ENCODE peak calls at places on chromosomes 2 and 18, in ten cellular contexts. One of them, this sample, is unnamed. For H3K9me3 and H3K4me1, the result is how much of the 10 kb centered on the place peaks cover.

GRCh38 chr2:23492941-23493340 is 108.0 kb downstream of the KLHL29 start:
- DNase-seq in stomach: no peak
- DNase-seq in esophagus squamous epithelium: no peak
- DNase-seq in breast epithelium: no peak
- DNase-seq in prostate gland: peak
- DNase-seq in testis: no peak
- DNase-seq in suprapubic skin: no peak
- DNase-seq in endothelial cell of umbilical vein: no peak
- DNase-seq in sigmoid colon: no peak
- DNase-seq in ovary: no peak
- DNase-seq in this sample: no peak

GRCh38 chr2:151973901-151974199 is 125.0 kb downstream of the CACNB4 start:
- DNase-seq in stomach: no peak
- DNase-seq in esophagus squamous epithelium: no peak
- DNase-seq in breast epithelium: no peak
- DNase-seq in prostate gland: no peak
- DNase-seq in testis: peak
- DNase-seq in suprapubic skin: no peak
- DNase-seq in endothelial cell of umbilical vein: peak
- DNase-seq in sigmoid colon: no peak
- DNase-seq in ovary: no peak
- DNase-seq in this sample: peak

GRCh38 chr2:124921221-124921620 is 896.1 kb downstream of the CNTNAP5 start:
- DNase-seq in stomach: no peak
- DNase-seq in esophagus squamous epithelium: no peak
- DNase-seq in breast epithelium: no peak
- DNase-seq in prostate gland: no peak
- DNase-seq in testis: no peak
- DNase-seq in suprapubic skin: no peak
- DNase-seq in endothelial cell of umbilical vein: no peak
- DNase-seq in sigmoid colon: no peak
- DNase-seq in ovary: no peak
- DNase-seq in this sample: no peak

GRCh38 chr18:12088096-12088495 is 5.5 kb upstream of the ANKRD62 start:
- DNase-seq in stomach: no peak
- DNase-seq in esophagus squamous epithelium: no peak
- DNase-seq in breast epithelium: no peak
- DNase-seq in prostate gland: no peak
- DNase-seq in testis: no peak
- DNase-seq in suprapubic skin: no peak
- DNase-seq in endothelial cell of umbilical vein: no peak
- DNase-seq in sigmoid colon: no peak
- DNase-seq in ovary: no peak
- DNase-seq in this sample: no peak

GRCh38 chr2:46481541-46482193 is 2.3 kb downstream of the TMEM247 start:
- DNase-seq in stomach: no peak
- DNase-seq in esophagus squamous epithelium: no peak
- DNase-seq in breast epithelium: no peak
- DNase-seq in prostate gland: no peak
- DNase-seq in testis: no peak
- DNase-seq in suprapubic skin: no peak
- DNase-seq in endothelial cell of umbilical vein: peak
- DNase-seq in sigmoid colon: no peak
- DNase-seq in ovary: no peak
- DNase-seq in this sample: no peak

GRCh38 chr2:6828299-6828584 is 37.5 kb downstream of the CMPK2 start:
- DNase-seq in stomach: no peak
- DNase-seq in esophagus squamous epithelium: no peak
- DNase-seq in breast epithelium: no peak
- DNase-seq in prostate gland: no peak
- DNase-seq in testis: no peak
- DNase-seq in suprapubic skin: no peak
- DNase-seq in endothelial cell of umbilical vein: peak
- DNase-seq in sigmoid colon: no peak
- DNase-seq in ovary: no peak
- DNase-seq in this sample: no peak

GRCh38 chr2:235591921-235592320 is 98.1 kb downstream of the AGAP1 start:
- DNase-seq in stomach: no peak
- DNase-seq in esophagus squamous epithelium: no peak
- DNase-seq in breast epithelium: no peak
- DNase-seq in prostate gland: no peak
- DNase-seq in testis: no peak
- DNase-seq in suprapubic skin: no peak
- DNase-seq in endothelial cell of umbilical vein: no peak
- DNase-seq in sigmoid colon: no peak
- DNase-seq in ovary: no peak
- DNase-seq in this sample: no peak

GRCh38 chr2:199470672-199471442 is 13.1 kb upstream of the SATB2 start:
- DNase-seq in stomach: no peak
- DNase-seq in esophagus squamous epithelium: no peak
- DNase-seq in breast epithelium: no peak
- DNase-seq in prostate gland: no peak
- DNase-seq in testis: no peak
- DNase-seq in suprapubic skin: no peak
- DNase-seq in endothelial cell of umbilical vein: no peak
- DNase-seq in sigmoid colon: no peak
- DNase-seq in ovary: no peak
- DNase-seq in this sample: no peak

GRCh38 chr2:231483398-231484329 is 19.4 kb upstream of the NCL start:
- DNase-seq in stomach: no peak
- DNase-seq in esophagus squamous epithelium: no peak
- DNase-seq in breast epithelium: peak
- DNase-seq in prostate gland: no peak
- DNase-seq in testis: peak
- DNase-seq in suprapubic skin: no peak
- DNase-seq in endothelial cell of umbilical vein: peak
- DNase-seq in sigmoid colon: peak
- DNase-seq in ovary: peak
- DNase-seq in this sample: no peak
- TF ChIP-seq POLR2A in stomach: no peak
- TF ChIP-seq POLR2A in esophagus squamous epithelium: no peak
- TF ChIP-seq POLR2A in breast epithelium: no peak
- TF ChIP-seq POLR2A in prostate gland: no peak
- TF ChIP-seq POLR2A in testis: no peak
- TF ChIP-seq POLR2A in suprapubic skin: no peak
- TF ChIP-seq POLR2A in endothelial cell of umbilical vein: no peak
- TF ChIP-seq POLR2A in sigmoid colon: no peak
- TF ChIP-seq POLR2A in ovary: no peak
- TF ChIP-seq POLR2A in this sample: no peak

GRCh38 chr2:242043538-242044205 is 174.1 kb downstream of the RTP5 start:
- DNase-seq in stomach: no peak
- DNase-seq in esophagus squamous epithelium: no peak
- DNase-seq in breast epithelium: no peak
- DNase-seq in prostate gland: no peak
- DNase-seq in testis: no peak
- DNase-seq in suprapubic skin: no peak
- DNase-seq in endothelial cell of umbilical vein: no peak
- DNase-seq in sigmoid colon: no peak
- DNase-seq in ovary: no peak
- DNase-seq in this sample: no peak

GRCh38 chr2:242040303-242040655 is 170.8 kb downstream of the RTP5 start:
- DNase-seq in stomach: no peak
- DNase-seq in esophagus squamous epithelium: no peak
- DNase-seq in breast epithelium: peak
- DNase-seq in prostate gland: no peak
- DNase-seq in testis: no peak
- DNase-seq in suprapubic skin: no peak
- DNase-seq in endothelial cell of umbilical vein: no peak
- DNase-seq in sigmoid colon: no peak
- DNase-seq in ovary: no peak
- DNase-seq in this sample: no peak

GRCh38 chr2:242044206-242044590 is 174.7 kb downstream of the RTP5 start:
- DNase-seq in stomach: no peak
- DNase-seq in esophagus squamous epithelium: no peak
- DNase-seq in breast epithelium: no peak
- DNase-seq in prostate gland: no peak
- DNase-seq in testis: no peak
- DNase-seq in suprapubic skin: no peak
- DNase-seq in endothelial cell of umbilical vein: no peak
- DNase-seq in sigmoid colon: peak
- DNase-seq in ovary: no peak
- DNase-seq in this sample: no peak

GRCh38 chr2:242040681-242041080 is 171.2 kb downstream of the RTP5 start:
- DNase-seq in stomach: no peak
- DNase-seq in esophagus squamous epithelium: no peak
- DNase-seq in breast epithelium: no peak
- DNase-seq in prostate gland: no peak
- DNase-seq in testis: no peak
- DNase-seq in suprapubic skin: no peak
- DNase-seq in endothelial cell of umbilical vein: no peak
- DNase-seq in sigmoid colon: peak
- DNase-seq in ovary: no peak
- DNase-seq in this sample: no peak

GRCh38 chr2:242041816-242042215 is 172.3 kb downstream of the RTP5 start:
- DNase-seq in stomach: no peak
- DNase-seq in esophagus squamous epithelium: no peak
- DNase-seq in breast epithelium: no peak
- DNase-seq in prostate gland: no peak
- DNase-seq in testis: no peak
- DNase-seq in suprapubic skin: no peak
- DNase-seq in endothelial cell of umbilical vein: no peak
- DNase-seq in sigmoid colon: peak
- DNase-seq in ovary: no peak
- DNase-seq in this sample: no peak
- H3K9me3 ChIP-seq in stomach: under half
- H3K9me3 ChIP-seq in esophagus squamous epithelium: under half
- H3K9me3 ChIP-seq in breast epithelium: under half
- H3K9me3 ChIP-seq in prostate gland: under half
- H3K9me3 ChIP-seq in testis: under half
- H3K9me3 ChIP-seq in suprapubic skin: under half
- H3K9me3 ChIP-seq in endothelial cell of umbilical vein: under half
- H3K9me3 ChIP-seq in sigmoid colon: under half
- H3K9me3 ChIP-seq in ovary: under half
- H3K9me3 ChIP-seq in this sample: under half

GRCh38 chr18:13480856-13481255 is 245.5 kb downstream of the FAM210A start:
- DNase-seq in stomach: no peak
- DNase-seq in esophagus squamous epithelium: no peak
- DNase-seq in breast epithelium: no peak
- DNase-seq in prostate gland: no peak
- DNase-seq in testis: no peak
- DNase-seq in suprapubic skin: no peak
- DNase-seq in endothelial cell of umbilical vein: no peak
- DNase-seq in sigmoid colon: no peak
- DNase-seq in ovary: no peak
- DNase-seq in this sample: no peak

GRCh38 chr18:13481331-13481730 is 245.0 kb downstream of the FAM210A start:
- DNase-seq in stomach: no peak
- DNase-seq in esophagus squamous epithelium: no peak
- DNase-seq in breast epithelium: no peak
- DNase-seq in prostate gland: no peak
- DNase-seq in testis: no peak
- DNase-seq in suprapubic skin: no peak
- DNase-seq in endothelial cell of umbilical vein: no peak
- DNase-seq in sigmoid colon: no peak
- DNase-seq in ovary: no peak
- DNase-seq in this sample: no peak

GRCh38 chr18:13483316-13484270 is 242.8 kb downstream of the FAM210A start:
- DNase-seq in stomach: no peak
- DNase-seq in esophagus squamous epithelium: no peak
- DNase-seq in breast epithelium: no peak
- DNase-seq in prostate gland: no peak
- DNase-seq in testis: no peak
- DNase-seq in suprapubic skin: no peak
- DNase-seq in endothelial cell of umbilical vein: no peak
- DNase-seq in sigmoid colon: no peak
- DNase-seq in ovary: no peak
- DNase-seq in this sample: no peak

GRCh38 chr18:13482641-13482945 is 243.8 kb downstream of the FAM210A start:
- DNase-seq in stomach: no peak
- DNase-seq in esophagus squamous epithelium: no peak
- DNase-seq in breast epithelium: no peak
- DNase-seq in prostate gland: no peak
- DNase-seq in testis: no peak
- DNase-seq in suprapubic skin: no peak
- DNase-seq in endothelial cell of umbilical vein: no peak
- DNase-seq in sigmoid colon: no peak
- DNase-seq in ovary: no peak
- DNase-seq in this sample: no peak

GRCh38 chr18:13481820-13482640 is 244.3 kb downstream of the FAM210A start:
- DNase-seq in stomach: no peak
- DNase-seq in esophagus squamous epithelium: no peak
- DNase-seq in breast epithelium: no peak
- DNase-seq in prostate gland: no peak
- DNase-seq in testis: no peak
- DNase-seq in suprapubic skin: no peak
- DNase-seq in endothelial cell of umbilical vein: no peak
- DNase-seq in sigmoid colon: peak
- DNase-seq in ovary: no peak
- DNase-seq in this sample: no peak
- H3K4me1 ChIP-seq in stomach: under half
- H3K4me1 ChIP-seq in esophagus squamous epithelium: under half
- H3K4me1 ChIP-seq in breast epithelium: under half
- H3K4me1 ChIP-seq in prostate gland: under half
- H3K4me1 ChIP-seq in testis: under half
- H3K4me1 ChIP-seq in suprapubic skin: under half
- H3K4me1 ChIP-seq in endothelial cell of umbilical vein: under half
- H3K4me1 ChIP-seq in sigmoid colon: under half
- H3K4me1 ChIP-seq in ovary: under half
- H3K4me1 ChIP-seq in this sample: under half

GRCh38 chr2:36356990-36357505 is 1.5 kb downstream of the CRIM1 start:
- DNase-seq in stomach: no peak
- DNase-seq in esophagus squamous epithelium: no peak
- DNase-seq in breast epithelium: no peak
- DNase-seq in prostate gland: no peak
- DNase-seq in testis: peak
- DNase-seq in suprapubic skin: no peak
- DNase-seq in endothelial cell of umbilical vein: peak
- DNase-seq in sigmoid colon: peak
- DNase-seq in ovary: no peak
- DNase-seq in this sample: no peak

GRCh38 chr2:36358317-36358659 is 2.7 kb downstream of the CRIM1 start:
- DNase-seq in stomach: no peak
- DNase-seq in esophagus squamous epithelium: no peak
- DNase-seq in breast epithelium: no peak
- DNase-seq in prostate gland: no peak
- DNase-seq in testis: no peak
- DNase-seq in suprapubic skin: no peak
- DNase-seq in endothelial cell of umbilical vein: no peak
- DNase-seq in sigmoid colon: no peak
- DNase-seq in ovary: no peak
- DNase-seq in this sample: no peak

GRCh38 chr2:36359006-36359580 is 3.5 kb downstream of the CRIM1 start:
- DNase-seq in stomach: no peak
- DNase-seq in esophagus squamous epithelium: no peak
- DNase-seq in breast epithelium: no peak
- DNase-seq in prostate gland: no peak
- DNase-seq in testis: no peak
- DNase-seq in suprapubic skin: no peak
- DNase-seq in endothelial cell of umbilical vein: peak
- DNase-seq in sigmoid colon: no peak
- DNase-seq in ovary: no peak
- DNase-seq in this sample: no peak

GRCh38 chr2:36356199-36356989 is 816 bp downstream of the CRIM1 start:
- DNase-seq in stomach: peak
- DNase-seq in esophagus squamous epithelium: no peak
- DNase-seq in breast epithelium: peak
- DNase-seq in prostate gland: peak
- DNase-seq in testis: peak
- DNase-seq in suprapubic skin: peak
- DNase-seq in endothelial cell of umbilical vein: peak
- DNase-seq in sigmoid colon: peak
- DNase-seq in ovary: peak
- DNase-seq in this sample: peak

DNA sequence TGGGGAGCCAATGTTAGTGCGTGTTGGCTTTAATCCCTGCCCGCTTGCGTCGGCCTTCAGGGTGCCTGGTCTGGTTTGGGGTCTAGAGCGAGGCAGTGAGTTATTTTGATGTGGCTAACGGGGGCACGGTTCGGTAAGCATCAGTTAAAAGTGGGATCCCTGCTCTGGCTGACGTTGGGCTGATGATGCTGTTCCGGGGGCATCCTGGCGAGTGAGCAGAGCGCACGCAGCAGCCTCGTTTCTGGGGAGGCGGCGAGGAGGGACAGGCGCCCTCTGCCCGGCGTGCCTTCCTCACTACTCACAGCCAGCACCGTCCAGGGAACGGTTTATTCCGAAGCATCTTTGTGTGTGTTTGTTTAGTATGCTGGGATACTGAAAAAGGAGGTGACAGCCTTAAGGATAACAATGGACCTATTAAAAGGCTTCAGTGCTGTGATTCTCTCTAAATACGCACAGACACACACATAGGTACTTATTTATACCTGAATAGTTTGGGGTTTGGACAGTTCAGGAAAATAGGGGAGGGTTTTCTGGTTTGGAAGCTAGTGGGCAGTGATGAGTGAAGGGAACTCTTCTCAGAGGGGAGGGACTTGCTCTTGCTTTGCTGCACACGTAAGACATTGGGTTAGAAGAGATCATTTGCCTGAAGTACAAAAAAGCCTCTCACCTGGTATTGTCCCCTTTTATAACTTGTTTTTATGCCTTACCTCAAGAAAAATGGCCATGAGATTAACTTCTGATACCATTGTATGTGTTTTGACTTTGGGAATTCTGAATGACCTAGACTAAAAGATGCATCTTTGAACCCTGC is 2.1 kb downstream of the CRIM1 start:
- DNase-seq in stomach: no peak
- DNase-seq in esophagus squamous epithelium: no peak
- DNase-seq in breast epithelium: no peak
- DNase-seq in prostate gland: peak
- DNase-seq in testis: peak
- DNase-seq in suprapubic skin: no peak
- DNase-seq in endothelial cell of umbilical vein: peak
- DNase-seq in sigmoid colon: peak
- DNase-seq in ovary: peak
- DNase-seq in this sample: peak
- TF ChIP-seq POLR2A in stomach: no peak
- TF ChIP-seq POLR2A in esophagus squamous epithelium: peak
- TF ChIP-seq POLR2A in breast epithelium: no peak
- TF ChIP-seq POLR2A in prostate gland: peak
- TF ChIP-seq POLR2A in testis: no peak
- TF ChIP-seq POLR2A in suprapubic skin: peak
- TF ChIP-seq POLR2A in endothelial cell of umbilical vein: no peak
- TF ChIP-seq POLR2A in sigmoid colon: peak
- TF ChIP-seq POLR2A in ovary: no peak
- TF ChIP-seq POLR2A in this sample: no peak

This sample was measured in thyroid gland.